ENCODE peak calls at places on chromosomes 3 and 15, in eight cellular contexts. C, O, B, K, R, W, V and M are unnamed samples.

GRCh38 chr15:66835558-66835878 is 133.5 kb downstream of the SMAD6 start:
- DNase-seq in V (no peak), K (no peak), B (no peak), O (no peak), R (peak; percentile 19), C (no peak), W (no peak), M (no peak)

GRCh38 chr3:145704020-145704419 is 457.0 kb downstream of the PLOD2 start:
- DNase-seq in C (no peak), R (no peak), V (no peak), W (no peak), K (no peak), B (no peak), O (no peak), M (no peak)

GRCh38 chr15:42056934-42057743 is 36.3 kb upstream of the PLA2G4E start:
- DNase-seq in K (peak; percentile 91), W (peak; percentile 88), V (peak; percentile 89), R (peak; percentile 62), O (peak; percentile 80), B (peak; percentile 82), C (peak; percentile 40), M (peak; percentile 21)

GRCh38 chr15:49168026-49168425 is 2.0 kb upstream of the GALK2 start:
- DNase-seq in R (no peak), C (no peak), K (no peak), W (no peak), B (no peak), V (no peak), O (no peak), M (no peak)

GRCh38 chr3:192840143-192840836 is 77.4 kb downstream of the MB21D2 start:
- DNase-seq in W (no peak), R (no peak), B (no peak), K (no peak), V (no peak), O (no peak), C (no peak), M (no peak)

GRCh38 chr15:29854413-29854812 is 32.1 kb upstream of the TJP1 start:
- DNase-seq in R (no peak), B (no peak), C (no peak), W (no peak), K (no peak), V (no peak), O (no peak), M (no peak)

GRCh38 chr3:38453914-38454178 is 156 bp downstream of the ACVR2B start:
- DNase-seq in W (no peak), R (no peak), O (no peak), C (no peak), K (no peak), B (no peak), V (no peak), M (no peak)

GRCh38 chr3:140859592-140860336 is 81.9 kb upstream of the SLC25A36 start:
- DNase-seq in K (no peak), O (no peak), V (no peak), B (no peak), W (no peak), C (no peak), R (no peak), M (no peak)

GRCh38 chr3:32304510-32304909 is 66.0 kb downstream of the CMTM8 start:
- DNase-seq in B (no peak), O (no peak), W (no peak), V (no peak), R (no peak), K (no peak), C (no peak), M (no peak)

GRCh38 chr3:55607844-55608243 is 120.7 kb upstream of the WNT5A start:
- DNase-seq in C (no peak), O (no peak), W (no peak), V (no peak), K (no peak), B (no peak), R (no peak), M (no peak)

GRCh38 chr3:54891540-54891897 is 36.3 kb downstream of the LRTM1 start:
- DNase-seq in R (peak; percentile 97), O (peak; percentile 80), C (no peak), K (peak; percentile 76), W (peak; percentile 83), V (peak; percentile 75), B (peak; percentile 58), M (no peak)

GRCh38 chr3:150038830-150039229 is 68.1 kb upstream of the PFN2 start:
- DNase-seq in C (no peak), V (no peak), W (no peak), K (no peak), B (no peak), R (no peak), O (no peak), M (no peak)

GRCh38 chr3:12986986-12987385 is 86.2 kb downstream of the IQSEC1 start:
- DNase-seq in B (no peak), R (no peak), K (peak; percentile 70), C (no peak), W (no peak), O (no peak), V (no peak), M (no peak)

GRCh38 chr3:65548848-65549625 is 489.7 kb downstream of the MAGI1 start:
- DNase-seq in O (peak; percentile 32), K (peak; percentile 85), W (peak; percentile 18), C (no peak), V (peak; percentile 72), R (no peak), B (no peak), M (no peak)

GRCh38 chr15:77067691-77068367 is 3.1 kb downstream of the TSPAN3 start:
- DNase-seq in K (no peak), W (peak; percentile 46), V (no peak), C (no peak), O (no peak), B (no peak), R (no peak), M (no peak)

GRCh38 chr3:23834082-23834870 is 28.5 kb downstream of the UBE2E1 start:
- DNase-seq in W (no peak), C (no peak), O (no peak), R (no peak), K (no peak), B (no peak), V (no peak), M (no peak)

DNA sequence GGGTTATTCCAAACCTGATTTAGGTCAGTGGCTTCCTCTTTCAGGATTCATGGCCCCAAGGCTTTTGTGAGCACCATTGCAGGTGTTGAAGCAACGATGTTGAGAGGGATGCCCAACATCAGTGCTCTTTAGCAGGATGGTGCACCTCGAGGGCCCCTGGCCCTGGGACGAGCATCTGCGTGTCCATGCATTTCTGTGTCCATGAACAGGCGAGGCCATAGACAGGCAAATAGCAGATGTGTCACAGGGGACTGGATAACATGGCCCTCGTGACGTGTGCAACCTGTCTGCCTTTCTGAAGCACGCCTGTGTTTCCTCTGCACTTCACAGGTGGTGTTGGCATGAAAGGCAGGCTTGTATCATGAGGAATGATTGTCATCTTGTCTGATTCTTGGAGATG is 132.3 kb downstream of the SNRPN start:
- DNase-seq in B (no peak), R (no peak), O (no peak), W (no peak), C (no peak), V (no peak), K (no peak), M (no peak)
- H3K9me3 ChIP-seq in B (peaks cover 95% of the 10 kb centered on the region), R (peaks cover 81% of the 10 kb centered on the region), O (peaks cover 45% of the 10 kb centered on the region), W (peaks cover 6% of the 10 kb centered on the region), C (peaks cover 17% of the 10 kb centered on the region), V (no peaks in the 10 kb centered on the region), K (peaks cover 35% of the 10 kb centered on the region), M (peaks cover 96% of the 10 kb centered on the region)

GRCh38 chr15:26736502-26737248 is 36.2 kb downstream of the GABRB3 start:
- DNase-seq in K (no peak), V (no peak), W (no peak), O (no peak), C (no peak), B (no peak), R (no peak), M (no peak)

GRCh38 chr15:26744894-26745293 is 28.0 kb downstream of the GABRB3 start:
- DNase-seq in R (no peak), C (no peak), W (no peak), K (no peak), V (no peak), O (no peak), B (no peak), M (no peak)

GRCh38 chr15:26739791-26740190 is 33.1 kb downstream of the GABRB3 start:
- DNase-seq in V (no peak), B (no peak), W (no peak), R (no peak), C (no peak), K (no peak), O (no peak), M (no peak)

DNA sequence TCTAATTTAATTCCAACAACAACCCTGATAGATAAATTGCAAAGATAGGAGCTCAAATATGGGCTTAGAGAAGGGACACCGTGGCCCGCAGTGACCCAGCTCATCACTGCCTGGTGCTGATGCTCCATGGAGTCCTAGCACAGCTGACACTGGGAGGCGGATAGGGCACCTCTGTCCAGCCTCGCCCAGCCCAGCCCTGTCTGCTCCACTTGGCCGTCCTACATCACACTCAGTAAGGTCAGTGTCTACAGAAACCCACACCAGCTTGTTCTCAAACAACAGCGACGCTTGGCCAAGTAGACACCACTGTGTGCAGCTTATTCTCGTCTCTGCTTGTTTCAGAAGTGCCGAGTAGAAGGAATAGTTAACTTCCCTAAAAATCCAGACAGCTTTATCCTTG is 33.9 kb downstream of the GABRB3 start:
- DNase-seq in O (no peak), B (no peak), W (no peak), K (no peak), V (no peak), C (no peak), R (no peak), M (no peak)
- H3K9me3 ChIP-seq in O (no peaks in the 10 kb centered on the region), B (peaks cover 3% of the 10 kb centered on the region), W (no peaks in the 10 kb centered on the region), K (no peaks in the 10 kb centered on the region), V (no peaks in the 10 kb centered on the region), C (no peaks in the 10 kb centered on the region), R (peaks cover 24% of the 10 kb centered on the region), M (no peaks in the 10 kb centered on the region)

GRCh38 chr15:22240403-22240802 is 160.1 kb downstream of the OR4M2 start:
- DNase-seq in C (no peak), O (no peak), K (no peak), B (no peak), W (no peak), R (no peak), V (no peak), M (no peak)

GRCh38 chr15:22241451-22241850 is 161.1 kb downstream of the OR4M2 start:
- DNase-seq in O (no peak), B (no peak), C (no peak), R (no peak), K (peak; percentile 71), V (peak; percentile 62), W (no peak), M (no peak)

GRCh38 chr15:22243440-22244130 is 163.3 kb downstream of the OR4M2 start:
- DNase-seq in O (no peak), C (no peak), K (peak; percentile 55), B (no peak), W (no peak), V (no peak), R (no peak), M (no peak)

GRCh38 chr15:22239806-22240180 is 159.5 kb downstream of the OR4M2 start:
- DNase-seq in V (peak; percentile 46), R (no peak), C (no peak), K (peak; percentile 69), W (no peak), O (no peak), B (no peak), M (no peak)

GRCh38 chr15:22240951-22241350 is 160.6 kb downstream of the OR4M2 start:
- DNase-seq in C (no peak), V (peak; percentile 52), R (no peak), K (peak; percentile 71), W (no peak), B (no peak), O (no peak), M (no peak)
- H3K9me3 ChIP-seq in C (no peaks in the 10 kb centered on the region), V (no peaks in the 10 kb centered on the region), R (peaks cover 39% of the 10 kb centered on the region), K (peaks cover 1% of the 10 kb centered on the region), W (no peaks in the 10 kb centered on the region), B (no peaks in the 10 kb centered on the region), O (no peaks in the 10 kb centered on the region), M (no peaks in the 10 kb centered on the region)

GRCh38 chr3:44729384-44729910 is at the start of gene ZNF501:
- DNase-seq in R (peak; percentile 86), O (peak; percentile 96), B (peak; percentile 86), C (peak; percentile 51), W (peak; percentile 98), K (peak; percentile 98), V (peak; percentile 95), M (peak; percentile 68)
- H3K9me3 ChIP-seq in R (peaks cover 71% of the 10 kb centered on the region), O (peaks cover 9% of the 10 kb centered on the region), B (peaks cover 71% of the 10 kb centered on the region), C (peaks cover 29% of the 10 kb centered on the region), W (peaks cover 10% of the 10 kb centered on the region), K (peaks cover 12% of the 10 kb centered on the region), V (no peaks in the 10 kb centered on the region), M (peaks cover 67% of the 10 kb centered on the region)